ENCODE peak calls at places on chromosomes 13 and 19, in ten cellular contexts. One of them, this sample, is unnamed. For H3K4me1, the result is how much of the 10 kb centered on the place peaks cover.

GRCh38 chr13:87078947-87079795 is 592.0 kb upstream of the SLITRK5 start:
- DNase-seq in A549: no peak
- DNase-seq in left ventricle myocardium inferior: no peak
- DNase-seq in heart right ventricle: no peak
- DNase-seq in heart left ventricle: no peak
- DNase-seq in stomach: no peak
- DNase-seq in A673: no peak
- DNase-seq in CD8-positive, alpha-beta T cell: no peak
- DNase-seq in uterus: peak
- DNase-seq in neural progenitor cell: no peak
- DNase-seq in this sample: no peak

GRCh38 chr13:97266734-97267417 is 44.7 kb downstream of the MBNL2 start:
- DNase-seq in uterus: no peak
- DNase-seq in CD8-positive, alpha-beta T cell: no peak
- DNase-seq in heart left ventricle: no peak
- DNase-seq in stomach: no peak
- DNase-seq in A549: no peak
- DNase-seq in neural progenitor cell: peak
- DNase-seq in heart right ventricle: no peak
- DNase-seq in left ventricle myocardium inferior: no peak
- DNase-seq in A673: peak
- DNase-seq in this sample: no peak

GRCh38 chr19:53771133-53771532 is 53.0 kb downstream of the NLRP12 start:
- DNase-seq in A673: no peak
- DNase-seq in A549: no peak
- DNase-seq in heart right ventricle: no peak
- DNase-seq in stomach: no peak
- DNase-seq in CD8-positive, alpha-beta T cell: no peak
- DNase-seq in neural progenitor cell: no peak
- DNase-seq in uterus: no peak
- DNase-seq in left ventricle myocardium inferior: no peak
- DNase-seq in heart left ventricle: no peak
- DNase-seq in this sample: no peak

GRCh38 chr13:97335488-97336134 is 98.4 kb upstream of the RAP2A start:
- DNase-seq in heart right ventricle: no peak
- DNase-seq in left ventricle myocardium inferior: no peak
- DNase-seq in A549: no peak
- DNase-seq in uterus: no peak
- DNase-seq in stomach: no peak
- DNase-seq in A673: no peak
- DNase-seq in CD8-positive, alpha-beta T cell: no peak
- DNase-seq in heart left ventricle: no peak
- DNase-seq in neural progenitor cell: no peak
- DNase-seq in this sample: no peak

GRCh38 chr19:38989066-38989605 is 13.6 kb upstream of the FBXO17 start:
- DNase-seq in uterus: no peak
- DNase-seq in left ventricle myocardium inferior: no peak
- DNase-seq in A673: peak
- DNase-seq in stomach: no peak
- DNase-seq in A549: no peak
- DNase-seq in neural progenitor cell: peak
- DNase-seq in CD8-positive, alpha-beta T cell: no peak
- DNase-seq in heart left ventricle: no peak
- DNase-seq in heart right ventricle: no peak
- DNase-seq in this sample: peak

GRCh38 chr13:23718916-23719470 is 148.8 kb downstream of the TNFRSF19 start:
- DNase-seq in heart left ventricle: no peak
- DNase-seq in left ventricle myocardium inferior: no peak
- DNase-seq in A549: no peak
- DNase-seq in heart right ventricle: no peak
- DNase-seq in uterus: no peak
- DNase-seq in stomach: no peak
- DNase-seq in A673: no peak
- DNase-seq in CD8-positive, alpha-beta T cell: no peak
- DNase-seq in neural progenitor cell: no peak
- DNase-seq in this sample: no peak

GRCh38 chr13:98258226-98258625 is 81.2 kb upstream of the RNF113B start:
- DNase-seq in uterus: no peak
- DNase-seq in stomach: no peak
- DNase-seq in A549: no peak
- DNase-seq in CD8-positive, alpha-beta T cell: no peak
- DNase-seq in heart left ventricle: no peak
- DNase-seq in A673: no peak
- DNase-seq in neural progenitor cell: no peak
- DNase-seq in heart right ventricle: no peak
- DNase-seq in left ventricle myocardium inferior: no peak
- DNase-seq in this sample: no peak

GRCh38 chr19:47093254-47093653 is 20.3 kb downstream of the ZC3H4 start:
- DNase-seq in heart right ventricle: no peak
- DNase-seq in uterus: no peak
- DNase-seq in neural progenitor cell: no peak
- DNase-seq in left ventricle myocardium inferior: no peak
- DNase-seq in stomach: no peak
- DNase-seq in A673: no peak
- DNase-seq in CD8-positive, alpha-beta T cell: no peak
- DNase-seq in A549: no peak
- DNase-seq in heart left ventricle: no peak
- DNase-seq in this sample: no peak

GRCh38 chr13:21071015-21071414 is 9.6 kb upstream of the LATS2 start:
- DNase-seq in heart left ventricle: no peak
- DNase-seq in neural progenitor cell: no peak
- DNase-seq in stomach: no peak
- DNase-seq in uterus: no peak
- DNase-seq in A673: no peak
- DNase-seq in left ventricle myocardium inferior: no peak
- DNase-seq in A549: no peak
- DNase-seq in CD8-positive, alpha-beta T cell: no peak
- DNase-seq in heart right ventricle: no peak
- DNase-seq in this sample: no peak

GRCh38 chr19:5926641-5927438 is 12.8 kb downstream of the CAPS start:
- DNase-seq in left ventricle myocardium inferior: peak
- DNase-seq in CD8-positive, alpha-beta T cell: no peak
- DNase-seq in A549: no peak
- DNase-seq in uterus: peak
- DNase-seq in heart right ventricle: peak
- DNase-seq in stomach: no peak
- DNase-seq in A673: no peak
- DNase-seq in neural progenitor cell: no peak
- DNase-seq in heart left ventricle: peak
- DNase-seq in this sample: peak

GRCh38 chr19:39110263-39110967 is 15.2 kb upstream of the PAK4 start:
- DNase-seq in uterus: peak
- DNase-seq in stomach: peak
- DNase-seq in left ventricle myocardium inferior: peak
- DNase-seq in neural progenitor cell: peak
- DNase-seq in heart left ventricle: no peak
- DNase-seq in A549: peak
- DNase-seq in CD8-positive, alpha-beta T cell: peak
- DNase-seq in heart right ventricle: peak
- DNase-seq in A673: peak
- DNase-seq in this sample: peak

GRCh38 chr19:3712663-3713531 is 4.7 kb downstream of the TJP3 start:
- DNase-seq in A673: no peak
- DNase-seq in stomach: peak
- DNase-seq in neural progenitor cell: no peak
- DNase-seq in A549: no peak
- DNase-seq in CD8-positive, alpha-beta T cell: no peak
- DNase-seq in heart right ventricle: no peak
- DNase-seq in uterus: no peak
- DNase-seq in heart left ventricle: no peak
- DNase-seq in left ventricle myocardium inferior: no peak
- DNase-seq in this sample: peak

GRCh38 chr13:93977986-93978385 is 501.5 kb downstream of the DCT start:
- DNase-seq in neural progenitor cell: no peak
- DNase-seq in uterus: no peak
- DNase-seq in CD8-positive, alpha-beta T cell: no peak
- DNase-seq in left ventricle myocardium inferior: no peak
- DNase-seq in stomach: no peak
- DNase-seq in A549: no peak
- DNase-seq in heart right ventricle: no peak
- DNase-seq in A673: no peak
- DNase-seq in heart left ventricle: no peak
- DNase-seq in this sample: no peak

GRCh38 chr19:16920816-16921529 is 32.2 kb downstream of the F2RL3 start:
- DNase-seq in heart left ventricle: no peak
- DNase-seq in stomach: no peak
- DNase-seq in CD8-positive, alpha-beta T cell: no peak
- DNase-seq in left ventricle myocardium inferior: no peak
- DNase-seq in uterus: no peak
- DNase-seq in neural progenitor cell: no peak
- DNase-seq in heart right ventricle: no peak
- DNase-seq in A549: no peak
- DNase-seq in A673: peak
- DNase-seq in this sample: no peak

GRCh38 chr19:42088471-42089190 is 12.7 kb downstream of the ZNF574 start:
- DNase-seq in stomach: no peak
- DNase-seq in uterus: no peak
- DNase-seq in A549: no peak
- DNase-seq in CD8-positive, alpha-beta T cell: no peak
- DNase-seq in neural progenitor cell: no peak
- DNase-seq in A673: no peak
- DNase-seq in left ventricle myocardium inferior: no peak
- DNase-seq in heart right ventricle: no peak
- DNase-seq in heart left ventricle: no peak
- DNase-seq in this sample: no peak
- H3K4me1 ChIP-seq in stomach: under half
- H3K4me1 ChIP-seq in uterus: under half
- H3K4me1 ChIP-seq in A549: under half
- H3K4me1 ChIP-seq in CD8-positive, alpha-beta T cell: under half
- H3K4me1 ChIP-seq in neural progenitor cell: under half
- H3K4me1 ChIP-seq in A673: under half
- H3K4me1 ChIP-seq in left ventricle myocardium inferior: under half
- H3K4me1 ChIP-seq in heart right ventricle: under half
- H3K4me1 ChIP-seq in heart left ventricle: under half
- H3K4me1 ChIP-seq in this sample: under half

DNA sequence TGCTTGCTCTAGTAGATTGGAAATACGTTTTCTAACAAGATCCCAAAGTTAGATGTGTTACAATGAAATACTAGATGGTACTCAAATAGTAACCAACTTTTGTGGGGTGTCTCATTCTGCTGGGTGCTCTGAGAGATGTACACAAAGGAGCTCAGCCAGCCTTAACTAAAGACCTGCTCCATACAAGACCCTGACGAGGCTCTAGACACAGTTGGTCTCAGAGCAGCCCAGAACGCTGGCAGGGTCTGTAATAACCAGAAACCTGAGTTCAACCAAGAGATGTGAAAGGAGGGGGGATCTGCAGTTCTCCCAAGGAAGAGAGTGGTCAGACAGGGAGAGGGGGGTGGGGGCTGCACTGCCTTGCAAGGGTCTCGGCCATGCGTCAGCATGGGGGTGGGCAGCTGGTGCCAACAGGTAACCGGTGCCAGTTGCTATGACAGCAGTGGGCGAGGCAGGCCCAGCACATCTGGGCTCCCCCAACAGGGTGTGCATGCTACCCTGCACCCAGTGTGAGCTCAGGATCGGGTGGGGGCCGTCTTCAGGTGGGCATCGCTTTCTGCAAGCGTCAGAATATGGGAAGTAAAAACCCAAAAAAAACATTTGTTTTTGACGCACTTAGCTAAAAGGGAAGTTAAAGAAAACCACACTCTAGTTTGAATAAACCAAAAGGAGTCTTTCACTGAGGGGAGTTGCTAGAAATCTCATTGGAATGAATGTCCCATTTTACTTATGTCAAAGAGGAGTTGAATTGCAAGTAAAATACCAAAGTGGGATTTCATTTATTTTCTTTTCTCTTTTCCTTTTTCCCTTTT is 68.0 kb upstream of the GPR183 start:
- DNase-seq in heart left ventricle: peak
- DNase-seq in stomach: no peak
- DNase-seq in left ventricle myocardium inferior: no peak
- DNase-seq in CD8-positive, alpha-beta T cell: peak
- DNase-seq in A549: no peak
- DNase-seq in neural progenitor cell: no peak
- DNase-seq in uterus: no peak
- DNase-seq in A673: no peak
- DNase-seq in heart right ventricle: no peak
- DNase-seq in this sample: peak
- H3K4me3 ChIP-seq in heart left ventricle: no peak
- H3K4me3 ChIP-seq in stomach: no peak
- H3K4me3 ChIP-seq in left ventricle myocardium inferior: no peak
- H3K4me3 ChIP-seq in CD8-positive, alpha-beta T cell: peak
- H3K4me3 ChIP-seq in A549: no peak
- H3K4me3 ChIP-seq in neural progenitor cell: no peak
- H3K4me3 ChIP-seq in uterus: no peak
- H3K4me3 ChIP-seq in A673: no peak
- H3K4me3 ChIP-seq in heart right ventricle: no peak
- H3K4me3 ChIP-seq in this sample: no peak

DNA sequence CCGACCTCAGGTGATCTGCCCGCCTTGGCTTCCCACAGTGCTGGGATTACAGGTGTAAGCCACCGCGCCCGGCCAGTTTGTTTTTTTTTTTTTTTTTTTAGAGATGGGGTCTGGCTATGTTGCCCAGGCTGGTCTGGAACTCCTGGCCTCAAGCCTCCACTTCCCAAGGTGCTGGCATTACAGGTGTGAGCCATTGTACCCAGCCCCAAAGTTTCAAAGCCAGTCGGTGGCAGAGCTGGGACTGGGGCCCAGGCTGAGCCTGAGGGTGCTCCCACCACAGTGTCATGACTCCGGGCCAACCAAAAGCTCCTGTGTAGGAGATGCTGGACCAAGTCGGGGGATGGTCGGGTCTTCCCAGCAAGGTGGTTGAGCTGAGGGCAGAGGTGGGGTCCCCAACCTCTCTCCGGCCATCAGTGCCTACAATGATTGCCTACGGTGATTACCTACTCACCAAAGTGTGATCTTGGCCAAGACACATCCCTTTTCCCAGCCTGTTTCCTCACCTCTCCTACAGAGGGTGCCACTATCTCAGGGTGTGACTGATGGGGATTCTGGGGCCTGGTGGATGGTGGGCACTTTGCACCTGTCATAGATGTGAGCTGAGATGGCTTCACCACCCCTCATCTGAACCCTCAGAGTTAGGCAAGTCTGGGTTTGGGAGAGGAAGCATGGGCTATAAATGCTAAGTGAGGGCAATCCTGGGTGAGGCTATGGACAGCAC is 5.9 kb upstream of the SAMD1 start:
- DNase-seq in A549: no peak
- DNase-seq in A673: no peak
- DNase-seq in heart left ventricle: no peak
- DNase-seq in uterus: no peak
- DNase-seq in neural progenitor cell: no peak
- DNase-seq in heart right ventricle: no peak
- DNase-seq in left ventricle myocardium inferior: no peak
- DNase-seq in CD8-positive, alpha-beta T cell: no peak
- DNase-seq in stomach: no peak
- DNase-seq in this sample: no peak
- TF ChIP-seq CTCF in A549: no peak
- TF ChIP-seq CTCF in A673: peak
- TF ChIP-seq CTCF in heart left ventricle: no peak
- TF ChIP-seq CTCF in uterus: no peak
- TF ChIP-seq CTCF in neural progenitor cell: no peak
- TF ChIP-seq CTCF in heart right ventricle: peak
- TF ChIP-seq CTCF in left ventricle myocardium inferior: no peak
- TF ChIP-seq CTCF in CD8-positive, alpha-beta T cell: no peak
- TF ChIP-seq CTCF in stomach: no peak
- TF ChIP-seq CTCF in this sample: no peak

DNA sequence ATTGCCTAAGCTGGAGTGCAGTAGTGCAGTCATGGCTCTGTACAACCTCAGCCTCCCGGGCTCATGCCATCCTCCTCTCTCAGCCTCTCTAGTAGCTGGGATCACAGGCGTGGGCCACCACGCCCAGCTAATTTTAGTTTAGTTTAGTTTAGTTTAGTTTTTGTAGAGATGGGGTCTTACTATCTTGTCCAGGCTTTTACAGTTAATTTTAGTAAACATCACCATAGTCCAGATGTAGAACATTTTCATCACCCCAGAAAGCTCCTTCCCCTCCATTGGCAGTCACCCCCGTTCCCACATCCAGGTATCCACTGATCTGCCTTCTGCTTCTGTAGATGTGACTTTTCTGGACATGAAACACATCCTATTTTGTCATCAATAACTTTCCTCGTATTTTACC is 41.1 kb downstream of the DNM2 start:
- DNase-seq in CD8-positive, alpha-beta T cell: no peak
- DNase-seq in heart left ventricle: no peak
- DNase-seq in uterus: no peak
- DNase-seq in A549: no peak
- DNase-seq in neural progenitor cell: no peak
- DNase-seq in A673: no peak
- DNase-seq in stomach: no peak
- DNase-seq in heart right ventricle: no peak
- DNase-seq in left ventricle myocardium inferior: no peak
- DNase-seq in this sample: no peak
- H3K4me1 ChIP-seq in CD8-positive, alpha-beta T cell: half or more
- H3K4me1 ChIP-seq in heart left ventricle: half or more
- H3K4me1 ChIP-seq in uterus: under half
- H3K4me1 ChIP-seq in A549: under half
- H3K4me1 ChIP-seq in neural progenitor cell: under half
- H3K4me1 ChIP-seq in A673: under half
- H3K4me1 ChIP-seq in stomach: half or more
- H3K4me1 ChIP-seq in heart right ventricle: half or more
- H3K4me1 ChIP-seq in left ventricle myocardium inferior: half or more
- H3K4me1 ChIP-seq in this sample: under half